ENCODE peak calls at places on chromosome 6, in five cellular contexts. U is mammary epithelial cell, B is CD14-positive monocyte, D is stomach, A is thoracic aorta. X is an unnamed sample.

GRCh38 chr6:111230351-111231077 is 143.2 kb downstream of the SLC16A10 start:
- DNase-seq in A (no peak), U (peak; percentile 67), B (no peak), D (no peak), X (no peak)

GRCh38 chr6:164396071-164397047 is 913.0 kb downstream of the C6orf118 start:
- DNase-seq in A (no peak), D (no peak), B (no peak), U (no peak), X (no peak)

GRCh38 chr6:3068329-3069223 is at the start of gene RIPK1:
- DNase-seq in A (peak; percentile 47), U (peak; percentile 90), D (peak; percentile 96), B (peak; percentile 89), X (peak; percentile 66)

GRCh38 chr6:107768044-107768443 is 56.1 kb downstream of the SCML4 start:
- DNase-seq in A (no peak), B (no peak), U (no peak), D (no peak), X (no peak)

GRCh38 chr6:149012040-149012545 is 265.3 kb downstream of the UST start:
- DNase-seq in D (no peak), U (peak; percentile 90), A (no peak), B (no peak), X (no peak)

GRCh38 chr6:24183584-24183983 is 57.6 kb downstream of the NRSN1 start:
- DNase-seq in D (no peak), A (no peak), U (no peak), B (no peak), X (no peak)

GRCh38 chr6:168091381-168092264 is 12.6 kb upstream of the FRMD1 start:
- DNase-seq in D (no peak), B (peak; percentile 37), U (no peak), A (no peak), X (no peak)

GRCh38 chr6:63806573-63806913 is 170.9 kb downstream of the PHF3 start:
- DNase-seq in D (no peak), U (no peak), B (no peak), A (no peak), X (no peak)

GRCh38 chr6:42013134-42013516 is 37.2 kb upstream of the TAF8 start:
- DNase-seq in B (no peak), D (no peak), A (no peak), U (peak; percentile 57), X (no peak)

GRCh38 chr6:99614430-99615161 is 8.0 kb downstream of the PRDM13 start:
- DNase-seq in D (no peak), A (no peak), B (no peak), U (no peak), X (no peak)

GRCh38 chr6:47729019-47729418 is 30.6 kb downstream of the ADGRF4 start:
- DNase-seq in D (no peak), U (peak; percentile 95), A (no peak), B (no peak), X (no peak)

GRCh38 chr6:107704377-107705013 is 119.6 kb downstream of the SCML4 start:
- DNase-seq in D (no peak), B (no peak), U (no peak), A (no peak), X (no peak)

GRCh38 chr6:117538615-117539014 is 56.1 kb downstream of the DCBLD1 start:
- DNase-seq in A (no peak), D (no peak), B (no peak), U (no peak), X (no peak)

GRCh38 chr6:4017847-4018193 is 61.1 kb downstream of the FAM217A start:
- DNase-seq in U (no peak), B (no peak), D (no peak), A (no peak), X (no peak)

GRCh38 chr6:119346450-119346849 is 3.1 kb downstream of the MAN1A1 start:
- DNase-seq in U (no peak), D (no peak), A (no peak), B (no peak), X (no peak)

GRCh38 chr6:37851997-37852524 is 32.5 kb downstream of the ZFAND3 start:
- DNase-seq in A (no peak), D (no peak), U (peak; percentile 4), B (no peak), X (no peak)
- TF ChIP-seq CTCF in A (no peak), D (no peak), U (no peak), B (no peak), X (no peak)

DNA sequence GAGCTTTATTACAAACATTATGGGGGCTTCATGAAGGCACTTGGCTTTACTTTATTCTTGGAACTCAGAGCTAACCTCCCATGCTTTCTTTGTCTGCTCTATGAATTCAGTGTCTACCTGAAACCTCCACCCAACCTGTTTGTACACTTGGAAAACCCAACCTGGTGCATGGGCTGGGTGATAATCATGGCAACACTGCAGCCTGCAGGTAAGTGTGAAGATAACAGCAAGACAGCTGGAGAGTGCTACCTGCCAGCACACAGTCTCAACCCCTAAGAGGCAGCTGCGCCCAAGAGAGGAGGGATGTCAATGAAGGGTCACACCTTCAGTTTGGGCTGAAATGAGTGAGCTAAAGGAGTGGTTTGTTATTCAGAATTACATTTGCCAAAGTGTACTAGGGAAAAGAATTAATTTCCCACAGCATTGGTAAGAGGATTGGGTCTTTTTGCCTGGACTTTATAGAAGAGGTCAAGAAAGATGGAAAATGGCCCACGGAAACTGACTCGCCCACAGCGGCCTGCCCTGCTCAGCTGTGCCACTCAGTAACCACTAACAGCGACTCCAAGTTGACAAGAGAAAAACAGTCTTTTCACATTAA is 24.4 kb downstream of the FOXQ1 start:
- DNase-seq in D (peak; percentile 76), U (peak; percentile 83), A (no peak), B (no peak), X (no peak)
- TF ChIP-seq CTCF in D (peak; percentile 83), U (peak; percentile 96), A (no peak), B (no peak), X (no peak)

GRCh38 chr6:91565207-91565606 is 978.3 kb upstream of the MAP3K7 start:
- DNase-seq in B (no peak), D (no peak), U (no peak), A (no peak), X (no peak)
- TF ChIP-seq CTCF in B (no peak), D (no peak), U (no peak), A (no peak), X (no peak)

DNA sequence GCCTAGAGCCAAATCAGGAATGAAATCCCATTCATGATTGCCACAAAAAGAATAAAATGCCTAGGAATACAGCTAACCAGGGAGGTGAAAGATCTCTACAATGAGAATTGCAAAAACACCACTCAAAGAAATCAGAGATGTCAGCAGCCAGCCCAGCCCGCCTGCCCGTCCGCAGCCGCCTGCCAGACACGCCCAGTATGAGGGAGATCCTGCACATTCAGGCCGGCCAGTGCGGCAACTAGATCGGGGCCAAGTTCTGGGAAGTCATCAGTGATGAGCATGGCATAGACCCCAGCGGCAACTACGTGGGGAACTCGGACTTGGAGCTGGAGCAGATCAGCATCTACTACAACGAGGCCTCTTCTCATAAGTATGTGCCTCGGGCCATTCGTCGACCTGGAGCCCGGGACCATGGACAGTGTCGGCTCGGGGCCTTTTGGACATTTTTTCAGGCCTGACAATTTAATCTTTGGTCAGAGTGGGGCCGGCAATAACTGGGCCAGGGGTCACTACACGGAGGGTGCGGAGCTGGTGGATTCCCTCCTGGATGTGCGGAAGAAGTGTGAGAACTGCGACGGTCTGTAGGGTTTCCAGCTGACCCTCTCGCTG is 13.4 kb downstream of the GABRR2 start:
- DNase-seq in A (no peak), D (no peak), U (no peak), B (no peak), X (no peak)
- TF ChIP-seq CTCF in A (no peak), D (no peak), U (no peak), B (no peak), X (no peak)

GRCh38 chr6:37637562-37638413 is 59.9 kb downstream of the MDGA1 start:
- DNase-seq in U (no peak), D (no peak), A (no peak), B (no peak), X (no peak)
- TF ChIP-seq CTCF in U (no peak), D (no peak), A (no peak), B (no peak), X (no peak)

GRCh38 chr6:26045939-26046368 is 41.3 kb upstream of the HFE start:
- DNase-seq in D (no peak), U (peak; percentile 30), B (no peak), A (no peak), X (no peak)

GRCh38 chr6:26044140-26045045 is 42.8 kb upstream of the HFE start:
- DNase-seq in B (no peak), D (no peak), A (no peak), U (no peak), X (no peak)

GRCh38 chr6:26048590-26048989 is 38.6 kb upstream of the HFE start:
- DNase-seq in B (no peak), U (no peak), A (no peak), D (no peak), X (no peak)

GRCh38 chr6:26043389-26044139 is 43.7 kb upstream of the HFE start:
- DNase-seq in B (peak; percentile 67), D (peak; percentile 76), U (peak; percentile 95), A (no peak), X (no peak)

DNA sequence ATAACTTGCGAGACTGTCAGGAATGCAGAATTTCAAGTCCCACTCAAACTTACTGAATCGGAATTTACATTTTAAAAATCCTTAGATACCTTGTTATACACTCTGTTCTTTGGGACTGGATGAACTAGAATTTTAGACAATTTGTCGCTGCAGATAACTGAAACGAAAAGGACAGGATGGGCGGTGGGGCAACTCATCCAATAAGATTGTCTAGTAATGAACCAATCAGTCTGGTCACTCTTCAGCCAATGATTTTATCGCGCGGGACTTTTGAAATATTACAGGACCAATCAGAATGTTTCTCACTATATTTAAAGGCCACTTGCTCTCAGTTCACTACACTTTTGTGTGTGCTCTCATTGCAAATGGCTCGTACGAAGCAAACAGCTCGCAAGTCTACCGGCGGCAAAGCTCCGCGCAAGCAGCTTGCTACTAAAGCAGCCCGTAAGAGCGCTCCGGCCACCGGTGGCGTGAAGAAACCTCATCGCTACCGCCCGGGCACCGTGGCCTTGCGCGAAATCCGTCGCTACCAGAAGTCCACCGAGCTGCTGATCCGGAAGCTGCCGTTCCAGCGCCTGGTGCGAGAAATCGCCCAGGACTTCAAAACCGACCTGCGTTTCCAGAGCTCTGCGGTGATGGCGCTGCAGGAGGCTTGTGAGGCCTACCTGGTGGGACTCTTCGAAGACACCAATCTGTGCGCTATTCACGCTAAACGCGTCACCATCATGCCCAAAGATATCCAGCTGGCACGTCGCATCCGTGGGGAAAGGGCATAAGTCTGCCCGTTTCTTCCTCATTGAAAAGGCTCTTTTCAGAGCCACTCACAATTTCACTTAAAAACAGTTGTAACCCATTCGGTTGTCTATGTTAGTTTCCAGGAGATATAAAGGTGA is 41.9 kb upstream of the HFE start:
- DNase-seq in D (peak; percentile 76), A (peak; percentile 82), B (peak; percentile 69), U (peak; percentile 93), X (peak; percentile 80)
- TF ChIP-seq CTCF in D (no peak), A (no peak), B (no peak), U (peak; percentile 22), X (no peak)

DNA sequence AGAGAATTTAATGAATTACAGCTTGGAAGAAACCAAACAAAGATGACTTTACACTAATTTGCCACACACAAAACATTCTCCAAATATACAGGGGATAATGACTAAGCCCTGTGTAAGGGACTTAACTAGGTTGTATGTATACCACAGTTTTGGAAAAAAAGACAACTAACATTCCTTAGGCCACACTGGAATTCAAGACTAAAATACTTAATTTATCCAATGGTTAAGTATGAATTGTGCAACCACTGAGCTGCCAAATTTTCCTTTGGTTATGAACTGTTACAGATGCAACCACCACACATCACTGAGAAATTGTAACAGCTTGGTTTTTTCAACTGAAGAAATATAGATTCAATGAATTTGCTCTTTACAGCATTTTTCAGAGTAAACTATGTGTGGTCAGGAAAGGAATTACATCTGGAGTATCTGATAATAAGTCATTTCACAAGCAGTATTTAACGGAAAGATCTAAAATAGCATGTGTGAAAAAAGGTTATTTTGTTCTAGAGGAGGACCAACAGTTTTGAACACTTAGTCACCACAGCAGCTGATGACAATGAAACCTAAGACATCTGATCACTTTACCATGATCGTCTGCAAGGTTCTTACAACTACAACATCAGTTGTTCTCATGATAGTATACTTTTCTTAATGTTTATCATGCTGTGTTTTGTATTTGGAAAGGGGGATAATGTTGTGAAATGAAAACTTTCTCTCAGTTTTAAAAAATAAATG is 318.8 kb downstream of the BCKDHB start:
- DNase-seq in D (no peak), A (no peak), U (peak; percentile 59), B (no peak), X (no peak)
- TF ChIP-seq CTCF in D (no peak), A (no peak), U (no peak), B (no peak), X (no peak)

X was measured in omental fat pad.